ENCODE peak calls at places on chromosomes 4 and X, in eight cellular contexts. One of them, this sample, is unnamed.

GRCh38 chrX:123927845-123928244 is 33.7 kb upstream of the STAG2 start:
- DNase-seq in stomach: no peak
- DNase-seq in AG10803: no peak
- DNase-seq in IMR-90: no peak
- DNase-seq in PC-3: no peak
- DNase-seq in prostate gland: no peak
- DNase-seq in fibroblast of mammary gland: no peak
- DNase-seq in astrocyte of the spinal cord: no peak
- DNase-seq in this sample: no peak

GRCh38 chrX:57681341-57681740 is 1.3 kb upstream of the NLRP2B start:
- DNase-seq in stomach: no peak
- DNase-seq in prostate gland: no peak
- DNase-seq in PC-3: no peak
- DNase-seq in astrocyte of the spinal cord: no peak
- DNase-seq in AG10803: no peak
- DNase-seq in IMR-90: no peak
- DNase-seq in fibroblast of mammary gland: no peak
- DNase-seq in this sample: no peak

GRCh38 chr4:134518574-134519217 is 317.1 kb upstream of the PABPC4L start:
- DNase-seq in PC-3: no peak
- DNase-seq in AG10803: no peak
- DNase-seq in stomach: no peak
- DNase-seq in fibroblast of mammary gland: no peak
- DNase-seq in astrocyte of the spinal cord: no peak
- DNase-seq in IMR-90: no peak
- DNase-seq in prostate gland: no peak
- DNase-seq in this sample: no peak

GRCh38 chr4:125681240-125681639 is 366.5 kb downstream of the FAT4 start:
- DNase-seq in AG10803: no peak
- DNase-seq in IMR-90: no peak
- DNase-seq in PC-3: no peak
- DNase-seq in stomach: no peak
- DNase-seq in astrocyte of the spinal cord: no peak
- DNase-seq in fibroblast of mammary gland: no peak
- DNase-seq in prostate gland: no peak
- DNase-seq in this sample: no peak

GRCh38 chr4:8252301-8253173 is 17.0 kb upstream of the HTRA3 start:
- DNase-seq in AG10803: no peak
- DNase-seq in fibroblast of mammary gland: no peak
- DNase-seq in astrocyte of the spinal cord: no peak
- DNase-seq in stomach: no peak
- DNase-seq in prostate gland: no peak
- DNase-seq in PC-3: no peak
- DNase-seq in IMR-90: peak
- DNase-seq in this sample: no peak

GRCh38 chr4:176837176-176837915 is 44.6 kb upstream of the VEGFC start:
- DNase-seq in AG10803: peak
- DNase-seq in prostate gland: no peak
- DNase-seq in PC-3: no peak
- DNase-seq in IMR-90: no peak
- DNase-seq in fibroblast of mammary gland: peak
- DNase-seq in stomach: no peak
- DNase-seq in astrocyte of the spinal cord: no peak
- DNase-seq in this sample: no peak

GRCh38 chrX:38804481-38805293 is 3.4 kb downstream of the MID1IP1 start:
- DNase-seq in stomach: peak
- DNase-seq in astrocyte of the spinal cord: no peak
- DNase-seq in fibroblast of mammary gland: no peak
- DNase-seq in prostate gland: no peak
- DNase-seq in IMR-90: no peak
- DNase-seq in AG10803: no peak
- DNase-seq in PC-3: peak
- DNase-seq in this sample: peak

GRCh38 chrX:146224442-146224841 is 406.8 kb downstream of the SLITRK2 start:
- DNase-seq in fibroblast of mammary gland: no peak
- DNase-seq in AG10803: no peak
- DNase-seq in prostate gland: no peak
- DNase-seq in IMR-90: no peak
- DNase-seq in stomach: no peak
- DNase-seq in astrocyte of the spinal cord: no peak
- DNase-seq in PC-3: peak
- DNase-seq in this sample: no peak

GRCh38 chr4:31228068-31228467 is 507.9 kb downstream of the PCDH7 start:
- DNase-seq in PC-3: no peak
- DNase-seq in AG10803: no peak
- DNase-seq in stomach: no peak
- DNase-seq in IMR-90: no peak
- DNase-seq in astrocyte of the spinal cord: no peak
- DNase-seq in prostate gland: no peak
- DNase-seq in fibroblast of mammary gland: no peak
- DNase-seq in this sample: no peak

GRCh38 chr4:64582492-64582891 is 173.2 kb upstream of the TECRL start:
- DNase-seq in astrocyte of the spinal cord: no peak
- DNase-seq in stomach: no peak
- DNase-seq in fibroblast of mammary gland: no peak
- DNase-seq in AG10803: no peak
- DNase-seq in prostate gland: no peak
- DNase-seq in IMR-90: no peak
- DNase-seq in PC-3: no peak
- DNase-seq in this sample: no peak

GRCh38 chrX:14697453-14697852 is 168.1 kb downstream of the GLRA2 start:
- DNase-seq in IMR-90: no peak
- DNase-seq in stomach: peak
- DNase-seq in astrocyte of the spinal cord: no peak
- DNase-seq in fibroblast of mammary gland: peak
- DNase-seq in PC-3: peak
- DNase-seq in prostate gland: no peak
- DNase-seq in AG10803: no peak
- DNase-seq in this sample: no peak
- TF ChIP-seq CTCF in IMR-90: peak
- TF ChIP-seq CTCF in stomach: peak
- TF ChIP-seq CTCF in astrocyte of the spinal cord: peak
- TF ChIP-seq CTCF in fibroblast of mammary gland: peak
- TF ChIP-seq CTCF in PC-3: peak
- TF ChIP-seq CTCF in prostate gland: no peak
- TF ChIP-seq CTCF in AG10803: peak
- TF ChIP-seq CTCF in this sample: peak

GRCh38 chrX:17655232-17656034 is 81.9 kb upstream of the SCML1 start:
- DNase-seq in IMR-90: peak
- DNase-seq in PC-3: no peak
- DNase-seq in fibroblast of mammary gland: no peak
- DNase-seq in stomach: no peak
- DNase-seq in AG10803: peak
- DNase-seq in prostate gland: no peak
- DNase-seq in astrocyte of the spinal cord: peak
- DNase-seq in this sample: no peak

GRCh38 chrX:17656556-17656955 is 80.7 kb upstream of the SCML1 start:
- DNase-seq in prostate gland: no peak
- DNase-seq in IMR-90: no peak
- DNase-seq in fibroblast of mammary gland: no peak
- DNase-seq in astrocyte of the spinal cord: no peak
- DNase-seq in AG10803: no peak
- DNase-seq in PC-3: no peak
- DNase-seq in stomach: no peak
- DNase-seq in this sample: no peak

GRCh38 chrX:17654116-17654515 is 83.2 kb upstream of the SCML1 start:
- DNase-seq in AG10803: no peak
- DNase-seq in stomach: no peak
- DNase-seq in PC-3: no peak
- DNase-seq in fibroblast of mammary gland: no peak
- DNase-seq in prostate gland: no peak
- DNase-seq in IMR-90: no peak
- DNase-seq in astrocyte of the spinal cord: no peak
- DNase-seq in this sample: no peak

GRCh38 chrX:17656035-17656418 is 81.3 kb upstream of the SCML1 start:
- DNase-seq in fibroblast of mammary gland: no peak
- DNase-seq in astrocyte of the spinal cord: no peak
- DNase-seq in stomach: no peak
- DNase-seq in IMR-90: no peak
- DNase-seq in prostate gland: no peak
- DNase-seq in AG10803: peak
- DNase-seq in PC-3: no peak
- DNase-seq in this sample: no peak
- H3K4me3 ChIP-seq in fibroblast of mammary gland: no peak
- H3K4me3 ChIP-seq in astrocyte of the spinal cord: peak
- H3K4me3 ChIP-seq in stomach: peak
- H3K4me3 ChIP-seq in IMR-90: no peak
- H3K4me3 ChIP-seq in prostate gland: no peak
- H3K4me3 ChIP-seq in AG10803: peak
- H3K4me3 ChIP-seq in PC-3: peak
- H3K4me3 ChIP-seq in this sample: no peak

GRCh38 chr4:27057662-27058061 is 197.0 kb downstream of the STIM2 start:
- DNase-seq in astrocyte of the spinal cord: no peak
- DNase-seq in AG10803: no peak
- DNase-seq in fibroblast of mammary gland: no peak
- DNase-seq in prostate gland: no peak
- DNase-seq in IMR-90: no peak
- DNase-seq in PC-3: no peak
- DNase-seq in stomach: no peak
- DNase-seq in this sample: no peak
- TF ChIP-seq CTCF in astrocyte of the spinal cord: no peak
- TF ChIP-seq CTCF in AG10803: no peak
- TF ChIP-seq CTCF in fibroblast of mammary gland: no peak
- TF ChIP-seq CTCF in prostate gland: no peak
- TF ChIP-seq CTCF in IMR-90: no peak
- TF ChIP-seq CTCF in PC-3: no peak
- TF ChIP-seq CTCF in stomach: no peak
- TF ChIP-seq CTCF in this sample: no peak

GRCh38 chrX:107826286-107827136 is 845 bp downstream of the MID2 start:
- DNase-seq in IMR-90: peak
- DNase-seq in fibroblast of mammary gland: peak
- DNase-seq in prostate gland: peak
- DNase-seq in stomach: peak
- DNase-seq in astrocyte of the spinal cord: peak
- DNase-seq in PC-3: peak
- DNase-seq in AG10803: peak
- DNase-seq in this sample: peak
- H3K4me3 ChIP-seq in IMR-90: peak
- H3K4me3 ChIP-seq in fibroblast of mammary gland: peak
- H3K4me3 ChIP-seq in prostate gland: peak
- H3K4me3 ChIP-seq in stomach: peak
- H3K4me3 ChIP-seq in astrocyte of the spinal cord: peak
- H3K4me3 ChIP-seq in PC-3: peak
- H3K4me3 ChIP-seq in AG10803: peak
- H3K4me3 ChIP-seq in this sample: peak

GRCh38 chrX:132090370-132091152 is 37.3 kb downstream of the FRMD7 start:
- DNase-seq in PC-3: no peak
- DNase-seq in stomach: no peak
- DNase-seq in IMR-90: no peak
- DNase-seq in prostate gland: no peak
- DNase-seq in astrocyte of the spinal cord: no peak
- DNase-seq in fibroblast of mammary gland: no peak
- DNase-seq in AG10803: no peak
- DNase-seq in this sample: no peak

GRCh38 chrX:132094169-132094568 is 33.7 kb downstream of the FRMD7 start:
- DNase-seq in IMR-90: no peak
- DNase-seq in AG10803: peak
- DNase-seq in stomach: no peak
- DNase-seq in astrocyte of the spinal cord: peak
- DNase-seq in PC-3: no peak
- DNase-seq in prostate gland: no peak
- DNase-seq in fibroblast of mammary gland: peak
- DNase-seq in this sample: no peak

GRCh38 chrX:132092439-132093065 is 35.3 kb downstream of the FRMD7 start:
- DNase-seq in astrocyte of the spinal cord: peak
- DNase-seq in prostate gland: peak
- DNase-seq in AG10803: peak
- DNase-seq in fibroblast of mammary gland: peak
- DNase-seq in stomach: peak
- DNase-seq in IMR-90: peak
- DNase-seq in PC-3: peak
- DNase-seq in this sample: peak

GRCh38 chrX:132093239-132093860 is 34.5 kb downstream of the FRMD7 start:
- DNase-seq in stomach: no peak
- DNase-seq in AG10803: no peak
- DNase-seq in prostate gland: no peak
- DNase-seq in fibroblast of mammary gland: no peak
- DNase-seq in PC-3: no peak
- DNase-seq in astrocyte of the spinal cord: no peak
- DNase-seq in IMR-90: no peak
- DNase-seq in this sample: no peak
- TF ChIP-seq CTCF in stomach: no peak
- TF ChIP-seq CTCF in AG10803: no peak
- TF ChIP-seq CTCF in prostate gland: no peak
- TF ChIP-seq CTCF in fibroblast of mammary gland: no peak
- TF ChIP-seq CTCF in PC-3: no peak
- TF ChIP-seq CTCF in astrocyte of the spinal cord: no peak
- TF ChIP-seq CTCF in IMR-90: no peak
- TF ChIP-seq CTCF in this sample: no peak

DNA sequence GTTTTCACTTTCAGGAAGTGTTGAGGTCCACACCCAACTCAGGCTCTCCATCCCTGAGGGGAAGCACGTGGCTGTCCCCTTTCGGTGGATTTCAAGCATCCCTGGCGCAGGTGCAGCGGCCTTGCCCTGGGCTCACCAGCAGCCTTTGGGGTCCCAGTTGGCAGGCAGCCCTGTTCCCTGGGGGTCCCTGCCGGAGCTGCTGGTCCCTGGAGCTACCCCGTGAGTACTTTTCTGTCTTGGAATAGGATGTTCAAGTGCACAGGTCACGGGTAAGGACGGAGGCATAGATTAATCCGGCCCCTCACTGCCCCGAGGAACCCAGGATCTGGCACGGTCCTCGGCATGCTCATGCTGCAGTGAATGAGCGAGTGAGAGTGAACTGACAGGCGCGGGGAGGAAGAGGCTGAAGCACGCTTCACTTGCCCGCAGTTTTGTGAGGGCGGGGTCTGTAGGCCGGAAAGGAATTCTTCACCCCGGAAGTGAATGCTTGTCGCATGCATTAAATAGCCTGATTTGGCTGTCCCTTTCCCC is 117.2 kb upstream of the FAT1 start:
- DNase-seq in AG10803: no peak
- DNase-seq in fibroblast of mammary gland: peak
- DNase-seq in PC-3: no peak
- DNase-seq in stomach: no peak
- DNase-seq in astrocyte of the spinal cord: no peak
- DNase-seq in prostate gland: no peak
- DNase-seq in IMR-90: no peak
- DNase-seq in this sample: no peak
- H3K4me3 ChIP-seq in AG10803: no peak
- H3K4me3 ChIP-seq in fibroblast of mammary gland: peak
- H3K4me3 ChIP-seq in PC-3: no peak
- H3K4me3 ChIP-seq in stomach: peak
- H3K4me3 ChIP-seq in astrocyte of the spinal cord: no peak
- H3K4me3 ChIP-seq in prostate gland: no peak
- H3K4me3 ChIP-seq in IMR-90: no peak
- H3K4me3 ChIP-seq in this sample: no peak

DNA sequence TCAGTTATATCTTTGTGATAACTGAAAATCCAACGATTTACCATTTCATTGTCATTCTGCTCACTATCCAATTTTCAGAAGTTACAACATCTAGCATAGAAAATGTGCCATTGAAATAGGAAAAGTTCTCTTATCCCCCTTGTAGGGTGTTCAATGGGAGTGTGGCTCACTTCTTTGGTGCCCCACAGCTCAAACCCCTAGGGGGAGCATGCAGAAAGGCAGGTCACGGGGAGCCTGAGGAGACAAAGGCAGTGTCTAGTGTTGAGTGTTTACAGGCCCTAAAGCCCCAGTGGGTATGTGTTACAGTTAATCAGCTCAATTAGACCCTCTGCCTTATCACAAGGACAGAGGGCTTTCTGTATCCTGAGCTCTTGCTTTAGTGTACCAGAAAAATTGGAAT is 243.4 kb upstream of the GRID2 start:
- DNase-seq in PC-3: no peak
- DNase-seq in stomach: no peak
- DNase-seq in astrocyte of the spinal cord: no peak
- DNase-seq in prostate gland: no peak
- DNase-seq in AG10803: no peak
- DNase-seq in IMR-90: no peak
- DNase-seq in fibroblast of mammary gland: no peak
- DNase-seq in this sample: no peak
- TF ChIP-seq CTCF in PC-3: no peak
- TF ChIP-seq CTCF in stomach: no peak
- TF ChIP-seq CTCF in astrocyte of the spinal cord: peak
- TF ChIP-seq CTCF in prostate gland: no peak
- TF ChIP-seq CTCF in AG10803: no peak
- TF ChIP-seq CTCF in IMR-90: no peak
- TF ChIP-seq CTCF in fibroblast of mammary gland: no peak
- TF ChIP-seq CTCF in this sample: no peak

This sample was measured in GM06990.